ENCODE peak calls at places on chromosomes 11 and 22, in nine cellular contexts. Z is activated T-helper 9 cell treated with anti-CD3 and anti-CD28 coated beads, Interleukin-2, amount 50 U/mL, for 16 hours; T is cardiac septum; Q is psoas muscle; H is T-cell; A is KBM-7; E is hippocampal formation; I is T-helper 2 cell; Y is neuronal stem cell. P is an unnamed sample.

GRCh38 chr11:125393331-125393730 is 102.7 kb downstream of the FEZ1 start:
- DNase-seq in Z (no peak), T (no peak), Q (no peak), H (no peak), A (no peak), E (no peak), I (no peak), Y (no peak), P (no peak)

GRCh38 chr11:47992959-47993820 is 12.8 kb downstream of the PTPRJ start:
- DNase-seq in Z (no peak), T (peak), Q (no peak), H (no peak), A (no peak), E (no peak), I (no peak), Y (no peak), P (no peak)

GRCh38 chr11:57324886-57325734 is at the start of gene TNKS1BP1:
- DNase-seq in Z (peak), T (peak), Q (peak), H (peak), A (peak), E (peak), I (peak), Y (peak), P (peak)

GRCh38 chr11:111960916-111961315 is 23.8 kb downstream of the DIXDC1 start:
- DNase-seq in Z (no peak), T (no peak), Q (peak), H (no peak), A (no peak), E (no peak), I (no peak), Y (no peak), P (no peak)

GRCh38 chr22:17120281-17120680 is 879 bp downstream of the TMEM121B start:
- DNase-seq in Z (peak), T (peak), Q (peak), H (peak), A (peak), E (no peak), I (peak), Y (peak), P (peak)

GRCh38 chr11:122209619-122210377 is 93.8 kb upstream of the BLID start:
- DNase-seq in Z (no peak), T (no peak), Q (peak), H (no peak), A (no peak), E (peak), I (no peak), Y (no peak), P (no peak)

GRCh38 chr11:120566176-120566575 is 54.6 kb downstream of the GRIK4 start:
- DNase-seq in Z (no peak), T (peak), Q (no peak), H (no peak), A (no peak), E (no peak), I (no peak), Y (no peak), P (no peak)

GRCh38 chr11:119983816-119984215 is 154.1 kb downstream of the TRIM29 start:
- DNase-seq in Z (no peak), T (no peak), Q (no peak), H (no peak), A (no peak), E (no peak), I (no peak), Y (no peak), P (no peak)

GRCh38 chr11:41954034-41954433 is 494.6 kb upstream of the LRRC4C start:
- DNase-seq in Z (no peak), T (no peak), Q (no peak), H (no peak), A (no peak), E (no peak), I (no peak), Y (no peak), P (no peak)

GRCh38 chr11:75867778-75868374 is 52.9 kb downstream of the UVRAG start:
- DNase-seq in Z (no peak), T (no peak), Q (no peak), H (no peak), A (peak), E (peak), I (peak), Y (peak), P (peak)

GRCh38 chr11:1295086-1295485 is 14.3 kb downstream of the TOLLIP start:
- DNase-seq in Z (no peak), T (peak), Q (no peak), H (no peak), A (no peak), E (no peak), I (no peak), Y (no peak), P (no peak)

GRCh38 chr11:77003954-77004353 is 30.2 kb upstream of the B3GNT6 start:
- DNase-seq in Z (no peak), T (no peak), Q (no peak), H (no peak), A (no peak), E (no peak), I (no peak), Y (no peak), P (no peak)

GRCh38 chr11:95084509-95084908 is 5.1 kb upstream of the ENDOD1 start:
- DNase-seq in Z (peak), T (no peak), Q (no peak), H (no peak), A (no peak), E (no peak), I (no peak), Y (no peak), P (no peak)

GRCh38 chr22:42357221-42357620 is 75.0 kb downstream of the NFAM1 start:
- DNase-seq in Z (no peak), T (no peak), Q (no peak), H (no peak), A (no peak), E (no peak), I (no peak), Y (no peak), P (no peak)

GRCh38 chr22:37330200-37331033 is 48.1 kb downstream of the CYTH4 start:
- DNase-seq in Z (no peak), T (no peak), Q (no peak), H (no peak), A (peak), E (peak), I (peak), Y (peak), P (no peak)

GRCh38 chr11:15969701-15970329 is 386.5 kb downstream of the SOX6 start:
- DNase-seq in Z (no peak), T (no peak), Q (no peak), H (no peak), A (no peak), E (peak), I (no peak), Y (no peak), P (no peak)

GRCh38 chr11:8566613-8567210 is 27.3 kb downstream of the STK33 start:
- DNase-seq in Z (no peak), T (no peak), Q (no peak), H (no peak), A (peak), E (peak), I (no peak), Y (peak), P (peak)

GRCh38 chr11:64834723-64835615 is 9.5 kb downstream of the CDC42BPG start:
- DNase-seq in Z (no peak), T (no peak), Q (no peak), H (no peak), A (no peak), E (no peak), I (no peak), Y (no peak), P (no peak)

P was measured in CD8-positive, alpha-beta memory T cell.